ENCODE peak calls at places on chromosomes 7 and 10, in eight cellular contexts. X is neural progenitor cell, N is upper lobe of right lung, W is heart left ventricle, I is GM12865, M is mammary epithelial cell, H is coronary artery, Z is cardiac fibroblast. A is an unnamed sample.

GRCh38 chr10:11482306-11482705 is 129.1 kb downstream of the USP6NL start:
- DNase-seq in M (no peak), H (no peak), Z (no peak), W (no peak), X (no peak), N (no peak), I (no peak), A (no peak)

GRCh38 chr7:122438492-122438891 is 133.9 kb upstream of the FEZF1 start:
- DNase-seq in W (no peak), I (no peak), H (no peak), N (no peak), Z (no peak), M (no peak), X (peak), A (no peak)

GRCh38 chr7:92723205-92723604 is 113.2 kb downstream of the CDK6 start:
- DNase-seq in X (no peak), M (no peak), W (no peak), Z (peak), H (no peak), N (no peak), I (no peak), A (no peak)

GRCh38 chr7:25854608-25855497 is 297.1 kb upstream of the NFE2L3 start:
- DNase-seq in I (peak), N (no peak), M (peak), H (no peak), Z (peak), W (no peak), X (peak), A (peak)

GRCh38 chr10:15263657-15264323 is 95.3 kb upstream of the NMT2 start:
- DNase-seq in H (no peak), W (no peak), I (no peak), X (no peak), M (no peak), Z (no peak), N (no peak), A (no peak)

GRCh38 chr10:48627984-48628609 is 23.2 kb upstream of the ARHGAP22 start:
- DNase-seq in Z (peak), N (no peak), X (no peak), I (no peak), M (no peak), H (no peak), W (no peak), A (no peak)

GRCh38 chr10:93542358-93542791 is 24.1 kb upstream of the FFAR4 start:
- DNase-seq in H (no peak), M (no peak), X (peak), Z (peak), I (no peak), W (peak), N (no peak), A (no peak)

GRCh38 chr10:28077889-28078288 is 79.0 kb upstream of the ODAD2 start:
- DNase-seq in H (no peak), X (no peak), W (no peak), Z (no peak), N (no peak), M (peak), I (no peak), A (no peak)

GRCh38 chr10:43047288-43047970 is 29.4 kb upstream of the RET start:
- DNase-seq in I (no peak), H (peak), X (no peak), Z (no peak), W (no peak), N (no peak), M (no peak), A (no peak)

GRCh38 chr10:131888186-131888604 is 12.6 kb upstream of the PPP2R2D start:
- DNase-seq in X (no peak), Z (no peak), W (no peak), I (no peak), H (no peak), M (peak), N (no peak), A (no peak)

GRCh38 chr10:118624747-118625146 is 29.3 kb upstream of the PRLHR start:
- DNase-seq in X (no peak), H (no peak), I (no peak), W (no peak), N (no peak), Z (no peak), M (no peak), A (no peak)

GRCh38 chr7:112986256-112987031 is 100.2 kb downstream of the GPR85 start:
- DNase-seq in M (peak), H (no peak), X (no peak), Z (peak), N (no peak), I (no peak), W (no peak), A (no peak)

GRCh38 chr10:3791974-3792633 is 7.1 kb upstream of the KLF6 start:
- DNase-seq in X (no peak), Z (peak), N (no peak), I (peak), W (no peak), M (no peak), H (peak), A (no peak)

GRCh38 chr10:48974757-48975156 is 35.1 kb upstream of the LRRC18 start:
- DNase-seq in N (no peak), W (no peak), Z (no peak), M (no peak), I (no peak), H (no peak), X (no peak), A (no peak)

GRCh38 chr10:129693382-129693781 is 226.3 kb downstream of the MGMT start:
- DNase-seq in M (no peak), W (no peak), X (no peak), I (no peak), Z (no peak), N (no peak), H (no peak), A (no peak)

GRCh38 chr7:37297546-37297945 is 151.1 kb downstream of the ELMO1 start:
- DNase-seq in I (no peak), H (no peak), M (no peak), X (no peak), N (no peak), W (no peak), Z (no peak), A (no peak)

GRCh38 chr10:94043431-94043990 is 49.8 kb downstream of the PLCE1 start:
- DNase-seq in X (no peak), M (no peak), Z (no peak), I (no peak), H (no peak), W (no peak), N (no peak), A (no peak)

GRCh38 chr7:16603633-16604032 is 41.9 kb downstream of the ANKMY2 start:
- DNase-seq in H (no peak), I (no peak), W (no peak), Z (no peak), N (no peak), X (no peak), M (peak), A (no peak)

GRCh38 chr10:4512557-4513286 is 313.3 kb upstream of the AKR1E2 start:
- DNase-seq in X (peak), N (no peak), H (no peak), I (peak), Z (peak), M (peak), W (peak), A (peak)

GRCh38 chr7:108600399-108600798 is 30.7 kb downstream of the DNAJB9 start:
- DNase-seq in Z (no peak), N (no peak), M (no peak), H (no peak), W (no peak), I (no peak), X (no peak), A (peak)

GRCh38 chr7:35556532-35557471 is 138.1 kb downstream of the HERPUD2 start:
- DNase-seq in N (no peak), M (no peak), H (peak), Z (no peak), X (no peak), W (no peak), I (no peak), A (no peak)

GRCh38 chr10:74107391-74107790 is 43.2 kb downstream of the AP3M1 start:
- DNase-seq in M (no peak), H (no peak), N (no peak), Z (no peak), I (no peak), W (no peak), X (no peak), A (no peak)

GRCh38 chr10:45302573-45302972 is 12.8 kb downstream of the OR13A1 start:
- DNase-seq in I (no peak), Z (peak), W (no peak), N (no peak), X (no peak), M (peak), H (no peak), A (no peak)

GRCh38 chr7:36690514-36691187 is 33.6 kb downstream of the AOAH start:
- DNase-seq in H (no peak), I (peak), X (no peak), M (no peak), Z (no peak), W (no peak), N (no peak), A (no peak)

GRCh38 chr7:110835209-110835608 is 255.7 kb upstream of the LRRN3 start:
- DNase-seq in W (no peak), X (no peak), H (no peak), N (no peak), M (peak), I (no peak), Z (peak), A (peak)

GRCh38 chr7:110842796-110843195 is 248.1 kb upstream of the LRRN3 start:
- DNase-seq in M (no peak), W (no peak), H (no peak), I (no peak), Z (no peak), N (no peak), X (no peak), A (no peak)

GRCh38 chr7:110835889-110836288 is 255.0 kb upstream of the LRRN3 start:
- DNase-seq in W (no peak), Z (no peak), H (no peak), N (no peak), X (no peak), I (no peak), M (no peak), A (no peak)

GRCh38 chr7:110841840-110842579 is 248.9 kb upstream of the LRRN3 start:
- DNase-seq in H (no peak), W (no peak), N (no peak), I (no peak), Z (no peak), M (no peak), X (peak), A (no peak)

GRCh38 chr7:110839866-110840265 is 251.1 kb upstream of the LRRN3 start:
- DNase-seq in I (no peak), Z (peak), N (no peak), M (peak), H (no peak), X (peak), W (peak), A (no peak)
- TF ChIP-seq CTCF in I (no peak), Z (peak), N (peak), M (no peak), H (no peak), X (peak), W (peak), A (no peak)

DNA sequence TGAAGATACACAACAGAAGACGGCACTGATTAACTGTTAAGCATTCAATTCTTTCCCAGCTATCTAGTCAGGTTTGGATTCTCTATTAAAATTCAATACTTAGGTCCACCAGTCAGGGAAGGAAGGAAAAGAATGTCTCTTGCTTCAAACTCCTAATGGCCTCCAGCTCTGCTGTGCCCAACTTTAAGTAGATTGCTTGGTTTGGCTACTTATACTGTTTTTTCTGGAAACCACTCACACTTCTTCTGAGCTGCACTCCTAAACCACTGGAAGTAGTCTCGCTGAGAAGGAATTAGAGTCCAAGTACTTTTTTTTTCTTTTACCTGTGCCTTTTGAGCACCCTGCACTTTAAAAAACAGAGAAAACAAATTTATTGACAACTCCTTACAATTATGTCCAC is 26.8 kb upstream of the COL1A2 start:
- DNase-seq in Z (peak), N (no peak), M (peak), H (no peak), I (no peak), X (no peak), W (no peak), A (no peak)
- H3K4me3 ChIP-seq in Z (no peak), N (no peak), M (no peak), H (peak), I (no peak), X (no peak), W (no peak), A (no peak)

DNA sequence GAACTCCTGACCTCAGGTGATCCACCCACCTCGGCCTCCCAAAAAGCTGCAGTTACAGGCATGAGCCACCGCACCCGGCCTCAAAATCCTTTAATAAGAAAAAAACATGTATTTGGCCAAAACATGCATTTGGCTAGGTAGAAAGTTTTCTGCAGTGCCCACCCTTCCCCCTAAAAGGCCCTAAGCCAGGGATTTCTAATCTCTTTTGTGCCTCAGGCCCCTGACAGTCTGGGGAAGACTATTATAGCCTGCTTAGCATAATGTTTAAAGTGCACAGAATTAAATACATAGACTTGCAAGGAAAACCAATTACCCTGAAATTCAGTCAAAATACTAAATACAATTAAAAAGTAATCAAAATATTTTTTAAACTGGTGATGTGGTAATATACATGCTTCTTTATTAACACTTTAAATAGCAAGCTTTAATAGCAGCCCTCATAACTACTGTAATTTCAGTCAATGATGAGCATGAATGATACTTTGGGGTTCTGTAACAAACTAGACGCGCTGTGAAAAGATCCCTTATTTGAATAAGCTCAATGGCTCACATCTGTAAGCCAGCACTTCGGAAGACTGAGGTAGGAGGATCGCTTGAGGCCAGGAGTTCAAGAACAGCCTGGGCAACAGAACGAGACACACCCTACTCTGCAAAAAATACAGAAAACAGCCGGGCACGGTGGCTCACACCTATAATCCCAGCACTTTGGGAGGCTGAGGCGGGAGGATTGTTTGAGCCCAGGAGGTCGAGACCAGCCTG is 29.9 kb downstream of the SPDYE6 start:
- DNase-seq in X (no peak), I (no peak), M (no peak), N (no peak), Z (no peak), H (no peak), W (no peak), A (no peak)
- TF ChIP-seq CTCF in X (no peak), I (no peak), M (no peak), N (no peak), Z (no peak), H (no peak), W (no peak), A (no peak)

GRCh38 chr10:25818751-25819150 is 115.3 kb upstream of the MYO3A start:
- DNase-seq in Z (no peak), N (no peak), M (no peak), W (no peak), I (no peak), H (no peak), X (peak), A (no peak)

GRCh38 chr10:25824050-25824449 is 110.0 kb upstream of the MYO3A start:
- DNase-seq in H (no peak), Z (no peak), N (no peak), M (no peak), I (no peak), X (no peak), W (no peak), A (no peak)

GRCh38 chr10:25815236-25815635 is 118.8 kb upstream of the MYO3A start:
- DNase-seq in Z (peak), M (no peak), I (no peak), W (no peak), N (no peak), X (no peak), H (no peak), A (no peak)

GRCh38 chr10:25815999-25816768 is 117.8 kb upstream of the MYO3A start:
- DNase-seq in I (no peak), H (no peak), N (no peak), M (no peak), W (no peak), Z (peak), X (no peak), A (no peak)

DNA sequence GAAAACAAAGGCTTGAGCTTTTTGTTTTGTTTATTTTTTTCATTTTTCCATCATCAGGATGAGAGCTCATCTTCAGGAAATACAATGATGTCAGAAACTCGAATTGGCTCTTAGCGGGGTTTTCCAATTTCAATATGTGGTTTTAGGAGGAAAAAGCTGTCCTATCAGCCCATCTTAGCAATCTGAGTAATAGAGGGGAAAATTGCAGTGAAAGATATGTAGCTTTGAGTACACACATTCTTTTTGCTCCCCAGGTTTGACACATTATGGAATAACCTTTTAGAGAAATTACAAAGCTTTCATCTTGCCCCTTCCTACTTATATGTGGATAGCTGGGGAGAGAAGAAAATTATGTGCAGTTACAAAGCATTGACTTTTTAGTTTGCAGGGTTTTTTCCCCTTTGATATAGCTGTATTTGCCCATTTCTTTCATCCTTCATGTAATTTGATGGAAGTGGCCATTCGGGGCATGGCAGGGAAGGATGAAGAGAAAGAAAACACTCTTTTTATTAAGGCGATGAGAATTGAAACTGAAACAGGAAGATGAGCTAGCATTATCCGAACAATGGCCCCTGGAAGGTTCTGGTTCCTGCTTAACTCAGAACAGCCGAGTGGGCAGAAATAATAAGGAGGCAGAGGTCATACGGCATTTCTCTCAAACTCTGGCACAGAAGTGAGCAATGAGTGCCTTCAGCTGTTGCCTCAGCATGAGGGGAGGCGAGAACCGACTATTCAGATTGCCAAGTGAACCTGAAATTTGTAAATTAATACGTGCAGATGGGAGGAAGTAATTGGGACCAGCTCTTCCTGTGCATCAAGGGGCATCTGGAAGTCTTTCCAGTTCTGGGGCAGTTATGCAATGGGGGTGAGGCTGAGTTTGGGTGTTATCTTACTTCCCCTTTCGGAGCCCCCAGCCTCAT is 113.3 kb upstream of the MYO3A start:
- DNase-seq in I (peak), W (no peak), X (no peak), N (no peak), Z (peak), M (no peak), H (no peak), A (no peak)
- H3K4me3 ChIP-seq in I (no peak), W (no peak), X (no peak), N (no peak), Z (no peak), M (no peak), H (no peak), A (no peak)

GRCh38 chr10:12726971-12727831 is 274.3 kb downstream of the CCDC3 start:
- DNase-seq in W (no peak), M (no peak), X (no peak), I (no peak), Z (no peak), H (no peak), N (no peak), A (no peak)

GRCh38 chr10:12730809-12731519 is 270.5 kb downstream of the CCDC3 start:
- DNase-seq in W (no peak), Z (no peak), H (no peak), N (no peak), M (no peak), I (no peak), X (no peak), A (no peak)

GRCh38 chr10:12727832-12728215 is 273.7 kb downstream of the CCDC3 start:
- DNase-seq in W (no peak), H (no peak), Z (no peak), I (no peak), X (no peak), M (no peak), N (no peak), A (no peak)

GRCh38 chr10:12728569-12728968 is 272.9 kb downstream of the CCDC3 start:
- DNase-seq in I (no peak), N (no peak), W (no peak), Z (no peak), X (no peak), H (no peak), M (no peak), A (no peak)

GRCh38 chr10:12729885-12730284 is 271.6 kb downstream of the CCDC3 start:
- DNase-seq in H (no peak), N (no peak), X (peak), Z (no peak), M (no peak), I (no peak), W (no peak), A (no peak)
- TF ChIP-seq CTCF in H (no peak), N (no peak), X (peak), Z (peak), M (peak), I (peak), W (no peak), A (peak)

DNA sequence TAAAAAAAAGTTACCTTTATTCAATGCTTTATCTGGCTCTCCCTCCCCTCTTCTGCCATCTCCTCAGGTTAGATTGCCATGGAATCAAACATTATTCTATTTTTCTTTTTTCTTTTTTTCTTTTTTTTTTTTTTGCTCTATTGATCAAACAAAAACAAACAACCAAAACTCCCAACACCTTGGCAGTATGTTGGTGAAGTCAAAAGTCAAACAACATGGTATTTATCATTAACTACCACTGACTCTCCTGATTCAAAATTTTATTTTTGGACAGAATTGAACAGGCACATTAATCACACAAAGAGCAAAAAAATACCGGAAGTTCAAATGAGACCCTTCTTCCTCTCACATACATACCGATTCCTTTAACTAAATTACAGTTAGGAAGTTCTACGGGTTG is 6.4 kb downstream of the PON1 start:
- DNase-seq in I (no peak), M (no peak), N (no peak), W (no peak), Z (no peak), H (no peak), X (no peak), A (no peak)
- H3K4me3 ChIP-seq in I (no peak), M (no peak), N (no peak), W (no peak), Z (no peak), H (no peak), X (no peak), A (no peak)

GRCh38 chr10:72126184-72126871 is 38.0 kb upstream of the SPOCK2 start:
- DNase-seq in I (peak), H (no peak), N (no peak), W (no peak), X (peak), Z (peak), M (peak), A (no peak)
- TF ChIP-seq CTCF in I (peak), H (peak), N (peak), W (peak), X (peak), Z (peak), M (peak), A (peak)

A was measured in LNCaP clone FGC.